ENCODE peak calls at places on chromosome 9, in ten cellular contexts. D is ovary, C is esophagus squamous epithelium, T is Peyer's patch, M is breast epithelium, G is uterus, V is tibial nerve, K is A549, X is heart left ventricle, O is right lobe of liver. H is an unnamed sample.

GRCh38 chr9:36914212-36914577 is 119.9 kb downstream of the PAX5 start:
- DNase-seq in X (no peak), C (no peak), M (no peak), T (no peak), O (no peak), K (no peak), G (no peak), V (no peak), D (no peak), H (no peak)

GRCh38 chr9:82540175-82540574 is 522.8 kb downstream of the RASEF start:
- DNase-seq in V (no peak), K (no peak), M (no peak), D (no peak), C (no peak), X (no peak), G (no peak), T (no peak), O (peak; percentile 76), H (peak; percentile 44)

GRCh38 chr9:22117511-22118388 is 108.6 kb upstream of the CDKN2B start:
- DNase-seq in X (no peak), T (no peak), K (no peak), O (no peak), G (no peak), V (no peak), D (peak; percentile 18), M (no peak), C (no peak), H (peak; percentile 70)

GRCh38 chr9:133117271-133118178 is 3.5 kb downstream of the RALGDS start:
- DNase-seq in V (no peak), G (no peak), O (peak; percentile 66), T (no peak), C (no peak), K (no peak), X (peak; percentile 67), M (peak; percentile 75), D (no peak), H (peak; percentile 93)

GRCh38 chr9:95137587-95138145 is 179.8 kb downstream of the FANCC start:
- DNase-seq in K (no peak), V (no peak), X (no peak), O (peak; percentile 89), T (no peak), G (no peak), C (no peak), D (no peak), M (no peak), H (no peak)

GRCh38 chr9:136551401-136552116 is 5.7 kb upstream of the NOTCH1 start:
- DNase-seq in G (peak; percentile 92), K (peak; percentile 58), V (peak; percentile 65), O (no peak), C (no peak), D (peak; percentile 82), X (peak; percentile 82), M (peak; percentile 77), T (peak; percentile 69), H (peak; percentile 83)

GRCh38 chr9:11328326-11328725 is 715.5 kb upstream of the PTPRD start:
- DNase-seq in O (no peak), G (no peak), C (no peak), K (no peak), T (no peak), V (no peak), M (no peak), D (no peak), X (no peak), H (no peak)

GRCh38 chr9:137988701-137989100 is 111.1 kb downstream of the CACNA1B start:
- DNase-seq in V (no peak), O (no peak), G (no peak), D (no peak), C (no peak), K (no peak), M (no peak), T (no peak), X (no peak), H (no peak)

GRCh38 chr9:100268271-100268670 is 84.5 kb downstream of the TEX10 start:
- DNase-seq in X (no peak), V (no peak), M (no peak), T (no peak), D (no peak), C (no peak), O (no peak), K (no peak), G (no peak), H (no peak)

GRCh38 chr9:110284211-110284849 is 28.0 kb upstream of the TXN start:
- DNase-seq in X (no peak), D (no peak), O (no peak), T (no peak), K (no peak), M (no peak), C (no peak), G (no peak), V (no peak), H (no peak)

GRCh38 chr9:92642041-92642451 is 27.9 kb downstream of the IPPK start:
- DNase-seq in K (no peak), X (no peak), O (peak; percentile 46), V (no peak), M (no peak), G (peak; percentile 13), C (no peak), T (no peak), D (no peak), H (peak; percentile 72)

GRCh38 chr9:26723486-26723885 is 169.1 kb downstream of the CAAP1 start:
- DNase-seq in V (peak; percentile 22), G (peak; percentile 16), X (no peak), O (peak; percentile 51), C (no peak), D (no peak), T (no peak), M (no peak), K (peak; percentile 70), H (no peak)

GRCh38 chr9:137682431-137682991 is 63.7 kb downstream of the EHMT1 start:
- DNase-seq in K (no peak), V (no peak), G (no peak), C (no peak), T (no peak), X (no peak), M (no peak), D (no peak), O (no peak), H (no peak)

GRCh38 chr9:77846957-77847574 is 184.5 kb downstream of the GNAQ start:
- DNase-seq in M (no peak), X (peak; percentile 39), C (no peak), K (no peak), T (no peak), V (no peak), G (no peak), D (no peak), O (no peak), H (no peak)

GRCh38 chr9:38067892-38068615 is 973 bp downstream of the SHB start:
- DNase-seq in O (peak; percentile 62), V (no peak), K (no peak), T (no peak), C (no peak), X (no peak), G (no peak), M (no peak), D (peak; percentile 32), H (no peak)

DNA sequence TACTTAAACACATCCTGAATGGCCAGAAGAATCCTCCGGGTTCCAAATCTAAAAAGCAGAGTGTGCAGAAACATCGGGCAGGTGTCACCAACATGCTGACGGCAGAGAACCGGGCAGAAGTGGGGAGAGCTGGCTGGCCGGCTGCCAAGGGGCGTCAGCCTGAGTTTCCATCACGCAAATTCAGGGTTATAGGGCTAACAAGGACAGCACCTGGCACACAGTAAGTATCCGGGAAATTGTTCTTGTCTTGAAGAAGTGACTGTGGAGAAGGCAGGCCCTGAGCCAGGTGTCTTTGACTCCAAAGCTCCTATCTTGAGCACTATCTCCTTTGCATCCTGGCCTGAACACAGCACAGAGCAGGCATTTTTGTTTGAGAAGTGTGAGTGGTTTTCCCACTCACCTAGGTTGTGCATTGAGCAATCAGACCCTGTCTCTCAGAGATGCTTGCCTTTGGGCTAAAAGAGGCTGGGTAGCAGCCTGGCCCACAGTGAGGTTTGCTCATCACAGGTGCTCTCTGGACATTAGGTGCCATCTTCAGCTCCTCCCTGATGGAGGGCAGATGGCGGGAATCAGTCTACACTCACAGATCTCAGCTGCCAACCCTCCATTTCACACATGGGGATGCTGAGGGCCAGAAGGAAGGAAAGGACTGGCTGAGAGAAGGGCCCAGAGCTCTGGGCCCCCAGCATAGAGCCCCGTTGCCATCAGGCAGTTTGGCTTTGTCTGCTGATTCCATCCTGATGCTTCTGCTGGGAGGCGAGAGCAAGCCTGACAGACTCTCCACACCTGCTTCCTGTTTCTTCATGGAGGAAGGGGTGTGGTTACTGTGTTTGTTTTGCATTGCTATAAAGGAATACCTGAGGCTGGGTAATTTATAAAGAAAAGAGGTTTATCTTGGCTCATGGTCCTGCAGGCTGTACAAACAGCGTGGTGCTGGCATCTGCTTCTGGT is 52.8 kb downstream of the WHRN start:
- DNase-seq in O (no peak), K (no peak), T (peak; percentile 68), G (no peak), V (no peak), X (no peak), M (no peak), C (no peak), D (no peak), H (no peak)
- TF ChIP-seq CTCF in O (no peak), K (no peak), T (no peak), G (no peak), V (no peak), X (no peak), M (no peak), C (no peak), D (no peak), H (no peak)

GRCh38 chr9:5438301-5439162 is 807 bp upstream of the PLGRKT start:
- DNase-seq in K (peak; percentile 37), X (no peak), V (no peak), O (no peak), T (peak; percentile 52), D (no peak), G (no peak), C (no peak), M (no peak), H (no peak)
- TF ChIP-seq POLR2A in K (no peak), X (no peak), V (no peak), O (no peak), T (no peak), D (no peak), G (no peak), C (no peak), M (no peak), H (no peak)

DNA sequence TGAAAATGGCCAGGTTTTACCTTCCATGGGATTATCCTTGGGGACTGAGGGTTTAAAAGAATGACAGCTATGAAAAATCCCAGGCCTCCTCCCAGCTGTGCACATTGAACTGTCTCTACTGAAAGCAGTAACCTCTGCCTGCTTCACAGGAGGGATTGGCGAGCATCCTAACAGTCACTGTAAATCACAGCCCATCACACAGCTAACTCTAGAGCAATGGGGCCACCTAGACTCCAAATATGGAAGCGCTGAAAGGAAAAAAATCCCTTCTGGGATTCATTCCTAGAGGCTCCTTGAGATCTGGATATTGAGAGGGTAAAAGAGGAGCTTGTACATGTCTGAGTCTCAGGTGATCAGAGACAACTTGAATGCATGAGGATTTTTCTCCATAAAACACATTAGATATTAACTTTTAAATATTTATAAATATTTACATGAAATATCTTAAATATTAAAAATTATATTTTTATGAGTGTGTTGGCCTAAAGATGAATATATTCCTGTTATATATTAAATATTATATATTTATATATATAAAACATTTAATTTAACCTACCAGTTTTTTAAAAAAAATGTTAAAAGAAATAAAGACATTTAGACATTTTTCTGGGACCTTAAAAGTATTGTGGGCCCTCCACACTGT is 133.8 kb upstream of the SLC24A2 start:
- DNase-seq in V (no peak), D (peak; percentile 35), K (peak; percentile 50), M (no peak), T (no peak), O (no peak), G (peak; percentile 69), C (no peak), X (no peak), H (no peak)
- TF ChIP-seq CTCF in V (peak; percentile 14), D (no peak), K (peak; percentile 43), M (no peak), T (no peak), O (peak; percentile 9), G (peak; percentile 51), C (no peak), X (peak; percentile 9), H (no peak)

GRCh38 chr9:128689293-128689770 is 310 bp downstream of the SET start:
- DNase-seq in V (no peak), K (peak; percentile 70), T (peak; percentile 52), X (peak; percentile 66), D (peak; percentile 74), M (peak; percentile 28), C (no peak), G (peak; percentile 64), O (no peak), H (no peak)
- TF ChIP-seq POLR2A in V (no peak), K (peak; percentile 7), T (no peak), X (no peak), D (no peak), M (no peak), C (no peak), G (no peak), O (no peak), H (no peak)

H was measured in lower leg skin.